ENCODE peak calls at places on chromosomes 3 and 15, in nine cellular contexts. N is occipital lobe; X is left ventricle myocardium superior; Y is stimulated activated CD8-positive, alpha-beta memory T cell treated with anti-CD3 and anti-CD28 coated beads, Interleukin-7, amount 100 ng/mL, for 24 hours; T is mesothelial cell of epicardium; F is NCI-H1092; W is ureter; D is uterus; H is upper lobe of right lung. A is an unnamed sample.

GRCh38 chr3:104989878-104990277 is 376.8 kb upstream of the ALCAM start:
- DNase-seq in N (no peak), X (no peak), Y (no peak), T (no peak), F (no peak), W (no peak), D (no peak), H (no peak), A (no peak)

GRCh38 chr3:36227982-36228381 is 152.3 kb upstream of the STAC start:
- DNase-seq in N (no peak), X (no peak), Y (no peak), T (no peak), F (peak), W (no peak), D (no peak), H (no peak), A (no peak)

GRCh38 chr3:71721721-71722157 is 3.5 kb downstream of the EIF4E3 start:
- DNase-seq in N (no peak), X (no peak), Y (no peak), T (no peak), F (no peak), W (no peak), D (no peak), H (no peak), A (no peak)

GRCh38 chr3:16313955-16314645 is 49.1 kb downstream of the OXNAD1 start:
- DNase-seq in N (no peak), X (no peak), Y (no peak), T (no peak), F (no peak), W (no peak), D (no peak), H (no peak), A (no peak)

GRCh38 chr3:128207953-128208352 is 54.7 kb downstream of the EEFSEC start:
- DNase-seq in N (no peak), X (no peak), Y (no peak), T (no peak), F (no peak), W (no peak), D (no peak), H (no peak), A (no peak)

GRCh38 chr3:58391156-58391865 is 42.3 kb downstream of the PDHB start:
- DNase-seq in N (no peak), X (no peak), Y (no peak), T (no peak), F (no peak), W (no peak), D (no peak), H (no peak), A (no peak)

GRCh38 chr3:12722205-12722604 is 36.9 kb downstream of the TMEM40 start:
- DNase-seq in N (no peak), X (no peak), Y (no peak), T (no peak), F (no peak), W (no peak), D (no peak), H (no peak), A (no peak)

GRCh38 chr3:7607669-7608068 is 746.8 kb downstream of the GRM7 start:
- DNase-seq in N (no peak), X (no peak), Y (no peak), T (no peak), F (no peak), W (no peak), D (no peak), H (no peak), A (no peak)

GRCh38 chr15:82543155-82543554 is 2.9 kb upstream of the RPS17 start:
- DNase-seq in N (no peak), X (no peak), Y (no peak), T (no peak), F (no peak), W (no peak), D (no peak), H (no peak), A (no peak)

GRCh38 chr15:32861741-32862140 is 143.9 kb downstream of the GREM1 start:
- DNase-seq in N (no peak), X (peak), Y (no peak), T (no peak), F (no peak), W (no peak), D (peak), H (peak), A (no peak)

GRCh38 chr3:85576091-85576690 is 617.4 kb downstream of the CADM2 start:
- DNase-seq in N (peak), X (peak), Y (peak), T (peak), F (peak), W (no peak), D (peak), H (no peak), A (no peak)

GRCh38 chr3:60240558-60240957 is 1010.7 kb downstream of the FHIT start:
- DNase-seq in N (no peak), X (no peak), Y (no peak), T (no peak), F (peak), W (no peak), D (no peak), H (no peak), A (no peak)

GRCh38 chr3:69214241-69214640 is 91.8 kb upstream of the LMOD3 start:
- DNase-seq in N (no peak), X (no peak), Y (no peak), T (no peak), F (no peak), W (no peak), D (no peak), H (no peak), A (no peak)

GRCh38 chr3:122190525-122190924 is 7.1 kb downstream of the CASR start:
- DNase-seq in N (no peak), X (no peak), Y (no peak), T (no peak), F (no peak), W (no peak), D (no peak), H (no peak), A (no peak)

GRCh38 chr15:76285241-76285825 is 25.9 kb downstream of the ETFA start:
- DNase-seq in N (no peak), X (no peak), Y (no peak), T (no peak), F (no peak), W (no peak), D (no peak), H (no peak), A (no peak)

GRCh38 chr3:124410471-124410870 is 319.8 kb upstream of the UMPS start:
- DNase-seq in N (no peak), X (no peak), Y (no peak), T (no peak), F (no peak), W (no peak), D (no peak), H (no peak), A (no peak)

GRCh38 chr3:70829101-70829500 is 516.7 kb upstream of the MDFIC2 start:
- DNase-seq in N (no peak), X (no peak), Y (no peak), T (no peak), F (no peak), W (no peak), D (peak), H (no peak), A (no peak)

GRCh38 chr15:41566121-41566885 is 7.3 kb downstream of the TYRO3 start:
- DNase-seq in N (no peak), X (no peak), Y (no peak), T (no peak), F (no peak), W (no peak), D (no peak), H (no peak), A (no peak)

GRCh38 chr3:18419232-18419631 is 5.9 kb downstream of the SATB1 start:
- DNase-seq in N (no peak), X (no peak), Y (no peak), T (no peak), F (no peak), W (no peak), D (no peak), H (no peak), A (no peak)

GRCh38 chr15:69578792-69579587 is 126.4 kb downstream of the RPLP1 start:
- DNase-seq in N (no peak), X (no peak), Y (no peak), T (no peak), F (no peak), W (peak), D (peak), H (peak), A (no peak)

GRCh38 chr15:88739541-88739940 is 63.7 kb upstream of the ACAN start:
- DNase-seq in N (no peak), X (no peak), Y (no peak), T (no peak), F (no peak), W (no peak), D (no peak), H (no peak), A (no peak)

GRCh38 chr3:135618123-135618522 is 347.4 kb upstream of the PPP2R3A start:
- DNase-seq in N (no peak), X (no peak), Y (no peak), T (no peak), F (no peak), W (no peak), D (no peak), H (no peak), A (no peak)

GRCh38 chr15:48149858-48150257 is 28.2 kb downstream of the MYEF2 start:
- DNase-seq in N (no peak), X (no peak), Y (no peak), T (no peak), F (no peak), W (no peak), D (no peak), H (no peak), A (no peak)

GRCh38 chr15:91152896-91153581 is 53.0 kb downstream of the SV2B start:
- DNase-seq in N (no peak), X (no peak), Y (no peak), T (no peak), F (no peak), W (no peak), D (no peak), H (no peak), A (no peak)

GRCh38 chr15:29024681-29025080 is 138.9 kb downstream of the APBA2 start:
- DNase-seq in N (no peak), X (no peak), Y (no peak), T (no peak), F (no peak), W (no peak), D (no peak), H (no peak), A (no peak)

GRCh38 chr3:138949002-138949418 is 2.0 kb downstream of the FOXL2NB start:
- DNase-seq in N (no peak), X (no peak), Y (no peak), T (no peak), F (no peak), W (no peak), D (no peak), H (no peak), A (no peak)

GRCh38 chr15:81002004-81002253 is 1.2 kb downstream of the TLNRD1 start:
- DNase-seq in N (no peak), X (no peak), Y (no peak), T (no peak), F (no peak), W (no peak), D (no peak), H (no peak), A (no peak)

GRCh38 chr15:39907216-39907615 is 12.8 kb downstream of the GPR176 start:
- DNase-seq in N (no peak), X (no peak), Y (no peak), T (no peak), F (peak), W (no peak), D (no peak), H (no peak), A (no peak)

GRCh38 chr15:29815000-29815704 is 7.1 kb downstream of the TJP1 start:
- DNase-seq in N (no peak), X (no peak), Y (no peak), T (no peak), F (no peak), W (no peak), D (no peak), H (no peak), A (no peak)

GRCh38 chr3:100335137-100335833 is 728 bp downstream of the NIT2 start:
- DNase-seq in N (peak), X (peak), Y (no peak), T (no peak), F (no peak), W (no peak), D (peak), H (no peak), A (no peak)

GRCh38 chr3:186487819-186488218 is 56.4 kb downstream of the CRYGS start:
- DNase-seq in N (no peak), X (no peak), Y (no peak), T (no peak), F (no peak), W (no peak), D (no peak), H (no peak), A (peak)

GRCh38 chr3:79012946-79013362 is 754.8 kb downstream of the ROBO1 start:
- DNase-seq in N (peak), X (no peak), Y (no peak), T (no peak), F (no peak), W (no peak), D (no peak), H (no peak), A (no peak)